ENCODE peak calls at places on chromosomes 4 and X, in nine cellular contexts. E, D, S, M, Z, H, C, Y and P are unnamed samples.

GRCh38 chrX:152861826-152862225 is 31.0 kb downstream of the NSDHL start:
- DNase-seq in E (no peak), M (no peak), C (no peak), Z (no peak), S (no peak), D (no peak), Y (no peak), H (no peak), P (no peak)

GRCh38 chr4:40842725-40843401 is 93.1 kb downstream of the NSUN7 start:
- DNase-seq in H (no peak), S (no peak), D (no peak), Y (no peak), M (no peak), C (no peak), E (no peak), Z (no peak), P (peak)

GRCh38 chr4:127916512-127916911 is 35.8 kb downstream of the PLK4 start:
- DNase-seq in M (no peak), S (no peak), H (no peak), C (no peak), Z (no peak), D (no peak), E (no peak), Y (no peak), P (no peak)

GRCh38 chr4:102447413-102447812 is 53.7 kb upstream of the NFKB1 start:
- DNase-seq in D (no peak), M (no peak), S (no peak), Y (no peak), E (no peak), C (no peak), Z (no peak), H (no peak), P (no peak)

GRCh38 chr4:96193061-96193460 is 353.2 kb downstream of the PDHA2 start:
- DNase-seq in S (no peak), M (no peak), E (no peak), D (no peak), Z (no peak), Y (no peak), H (no peak), C (no peak), P (no peak)

GRCh38 chrX:134718329-134719317 is 60.4 kb upstream of the PLAC1 start:
- DNase-seq in H (no peak), M (peak), Y (no peak), Z (peak), S (peak), E (peak), D (peak), C (no peak), P (peak)

GRCh38 chr4:10694151-10694825 is 9.7 kb upstream of the CLNK start:
- DNase-seq in Y (no peak), M (no peak), H (no peak), C (no peak), D (no peak), S (no peak), Z (no peak), E (no peak), P (no peak)

GRCh38 chr4:88940506-88940905 is 116.5 kb downstream of the FAM13A start:
- DNase-seq in D (no peak), M (no peak), S (no peak), Z (no peak), Y (no peak), C (no peak), H (no peak), E (no peak), P (no peak)

GRCh38 chrX:37388413-37388812 is 39.2 kb downstream of the PRRG1 start:
- DNase-seq in D (no peak), C (no peak), M (no peak), E (no peak), S (no peak), H (no peak), Z (no peak), Y (no peak), P (no peak)

GRCh38 chr4:154593868-154594267 is 3.3 kb upstream of the FGA start:
- DNase-seq in Y (no peak), C (no peak), D (no peak), Z (no peak), S (no peak), M (no peak), H (no peak), E (no peak), P (no peak)

GRCh38 chr4:183347586-183347985 is 25.4 kb upstream of the CLDN24 start:
- DNase-seq in S (no peak), Z (no peak), C (no peak), E (no peak), Y (no peak), H (peak), M (no peak), D (no peak), P (no peak)

GRCh38 chr4:77372375-77372774 is 215.4 kb downstream of the CCNG2 start:
- DNase-seq in H (no peak), Y (no peak), M (no peak), E (no peak), C (no peak), S (no peak), D (no peak), Z (no peak), P (no peak)

GRCh38 chr4:77376788-77377460 is 219.9 kb downstream of the CCNG2 start:
- DNase-seq in S (no peak), H (no peak), C (no peak), M (no peak), D (no peak), Z (no peak), Y (no peak), E (no peak), P (no peak)

GRCh38 chr4:77375866-77376607 is 219.0 kb downstream of the CCNG2 start:
- DNase-seq in Z (no peak), M (no peak), C (no peak), E (no peak), S (no peak), H (no peak), Y (no peak), D (no peak), P (no peak)
- TF ChIP-seq POLR2A in Z (no peak), M (no peak), C (no peak), E (no peak), S (no peak), H (no peak), Y (no peak), D (no peak), P (no peak)

GRCh38 chr4:14856076-14856926 is 146.0 kb upstream of the CPEB2 start:
- DNase-seq in C (no peak), D (peak), Z (peak), S (peak), E (peak), M (peak), Y (peak), H (no peak), P (no peak)

GRCh38 chr4:14857475-14857874 is 144.8 kb upstream of the CPEB2 start:
- DNase-seq in E (no peak), C (no peak), M (no peak), H (no peak), D (no peak), Y (no peak), Z (no peak), S (no peak), P (no peak)

GRCh38 chr4:14857986-14858385 is 144.3 kb upstream of the CPEB2 start:
- DNase-seq in D (no peak), H (no peak), Y (no peak), S (no peak), Z (no peak), C (no peak), E (no peak), M (no peak), P (no peak)

GRCh38 chr4:14855719-14856075 is 146.6 kb upstream of the CPEB2 start:
- DNase-seq in C (no peak), E (no peak), M (no peak), D (no peak), H (no peak), S (no peak), Z (no peak), Y (no peak), P (no peak)

GRCh38 chr4:14856927-14857220 is 145.4 kb upstream of the CPEB2 start:
- DNase-seq in S (no peak), C (no peak), D (no peak), E (no peak), H (no peak), Y (no peak), Z (no peak), M (no peak), P (no peak)
- H3K27ac ChIP-seq in S (no peak), C (peak), D (no peak), E (no peak), H (no peak), Y (peak), Z (peak), M (no peak), P (peak)

DNA sequence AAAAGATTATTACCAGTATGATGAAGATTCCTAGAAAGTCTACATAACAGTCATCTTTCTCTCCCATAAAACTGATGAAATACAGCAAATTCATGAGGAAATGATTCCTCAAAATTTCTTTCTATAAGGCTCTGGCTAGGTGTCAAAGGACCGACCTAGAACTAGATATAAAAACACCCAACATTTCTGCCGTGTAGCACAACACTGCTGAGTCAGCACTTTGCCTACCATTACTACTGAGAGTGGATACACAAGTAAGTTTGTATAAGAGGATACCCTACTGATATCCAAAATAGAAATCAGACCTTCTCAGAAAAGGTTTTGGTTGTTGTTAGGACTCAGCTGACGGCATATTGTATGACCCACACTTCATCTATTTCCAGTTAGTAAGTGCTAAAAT is 24.7 kb downstream of the TMEM47 start:
- DNase-seq in C (no peak), D (no peak), E (no peak), Y (no peak), Z (no peak), S (no peak), M (no peak), H (no peak), P (no peak)
- TF ChIP-seq POLR2AphosphoS5 in C (no peak), D (no peak), E (no peak), Y (no peak), Z (no peak), S (no peak), M (no peak), H (no peak), P (no peak)

GRCh38 chr4:189941005-189941450 is 356 bp downstream of the FRG1 start:
- DNase-seq in H (no peak), Z (no peak), C (no peak), E (no peak), Y (no peak), D (no peak), S (no peak), M (no peak), P (no peak)

DNA sequence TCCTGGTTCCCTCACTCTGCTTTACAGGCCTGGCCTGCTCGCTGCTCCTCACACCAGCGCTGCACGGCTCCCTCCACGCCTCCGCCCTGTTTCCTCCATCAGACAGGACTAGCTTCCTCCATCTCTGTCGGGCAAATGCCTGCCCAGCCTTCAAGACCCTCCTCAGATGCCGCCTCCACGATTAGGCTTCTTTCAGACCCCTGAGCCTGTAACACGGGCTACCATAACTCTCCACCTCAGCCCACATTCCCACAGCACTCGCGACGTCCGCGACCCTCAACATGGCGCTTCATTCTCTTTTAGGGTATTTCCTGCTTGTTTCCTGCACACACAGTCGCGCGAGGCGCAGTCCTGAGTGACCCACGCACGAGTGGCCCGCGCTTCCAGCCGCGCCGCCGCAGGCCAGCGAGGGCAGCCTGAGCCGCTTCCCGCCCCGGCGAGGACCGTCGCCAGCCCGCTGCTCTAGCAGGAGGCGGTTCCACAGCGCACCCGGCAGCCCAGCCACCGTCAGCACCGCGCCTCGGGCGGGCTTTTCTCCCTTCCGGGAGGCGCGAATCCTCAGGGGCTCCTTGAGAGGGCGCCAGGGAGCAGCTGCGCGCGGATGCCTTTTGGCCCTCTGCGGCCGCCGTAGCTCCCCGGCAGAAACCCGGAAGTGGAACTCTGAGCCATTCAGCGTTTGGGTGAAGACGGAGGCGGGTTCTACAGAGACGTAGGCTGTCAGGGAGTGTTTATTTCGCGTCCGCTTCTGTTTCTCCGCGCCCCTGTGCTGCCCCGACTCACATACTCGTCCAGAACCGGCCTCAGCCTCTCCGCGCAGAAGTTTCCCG is at the start of gene FRG1:
- DNase-seq in Y (peak), S (peak), C (peak), H (peak), E (peak), Z (peak), D (peak), M (peak), P (peak)
- TF ChIP-seq POLR2A in Y (peak), S (no peak), C (no peak), H (no peak), E (peak), Z (peak), D (peak), M (peak), P (peak)

DNA sequence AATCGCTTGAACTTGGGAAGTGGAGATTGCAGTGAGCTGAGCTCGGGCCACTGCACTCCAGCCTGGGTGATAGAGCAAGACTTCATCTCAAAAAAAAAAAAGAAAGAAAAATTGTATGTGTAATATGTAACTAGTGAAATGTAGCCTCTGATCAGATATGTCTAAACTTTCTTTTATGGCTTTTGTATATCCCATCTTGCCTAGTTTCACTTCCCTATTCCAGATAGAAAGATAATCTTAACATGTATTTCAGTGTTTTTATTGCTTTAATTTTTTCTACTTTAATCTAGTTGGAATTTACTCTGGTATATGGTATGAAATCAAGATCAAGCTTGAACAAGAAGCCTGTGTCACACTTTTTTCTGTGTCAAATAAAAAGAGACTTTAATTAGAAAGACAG is 1.9 kb upstream of the ZNF41 start:
- DNase-seq in M (no peak), D (no peak), C (no peak), S (no peak), E (no peak), Z (no peak), H (no peak), Y (no peak), P (no peak)
- H3K27ac ChIP-seq in M (no peak), D (no peak), C (no peak), S (no peak), E (no peak), Z (no peak), H (no peak), Y (peak), P (no peak)